ENCODE peak calls at places on chromosome 19, in seven cellular contexts. Q is colonic mucosa, T is stomach, A is AG04450, B is heart left ventricle, E is transverse colon, V is uterus. J is an unnamed sample.

GRCh38 chr19:38702278-38702677 is 42.0 kb downstream of the CAPN12 start:
- DNase-seq in Q (no peak), T (no peak), A (no peak), B (no peak), E (no peak), V (no peak), J (no peak)

GRCh38 chr19:29014857-29015436 is 198.0 kb downstream of the UQCRFS1 start:
- DNase-seq in Q (no peak), T (no peak), A (no peak), B (no peak), E (no peak), V (no peak), J (no peak)

GRCh38 chr19:40674291-40674690 is 16.2 kb downstream of the NUMBL start:
- DNase-seq in Q (no peak), T (no peak), A (no peak), B (no peak), E (no peak), V (no peak), J (no peak)

GRCh38 chr19:55678121-55678671 is 3.2 kb downstream of the EPN1 start:
- DNase-seq in Q (no peak), T (peak; percentile 43), A (no peak), B (no peak), E (peak; percentile 70), V (no peak), J (no peak)

GRCh38 chr19:3374369-3375112 is 8.2 kb downstream of the NFIC start:
- DNase-seq in Q (no peak), T (peak; percentile 84), A (no peak), B (no peak), E (no peak), V (peak; percentile 57), J (no peak)

GRCh38 chr19:9906475-9907087 is 29.7 kb downstream of the OLFM2 start:
- DNase-seq in Q (no peak), T (no peak), A (no peak), B (no peak), E (no peak), V (no peak), J (no peak)

GRCh38 chr19:17719730-17720486 is 628 bp downstream of the MAP1S start:
- DNase-seq in Q (peak; percentile 60), T (peak; percentile 73), A (no peak), B (peak; percentile 64), E (peak; percentile 65), V (no peak), J (no peak)

GRCh38 chr19:14361824-14362223 is 19.4 kb upstream of the ADGRE5 start:
- DNase-seq in Q (no peak), T (no peak), A (no peak), B (no peak), E (no peak), V (peak; percentile 62), J (no peak)

GRCh38 chr19:40519352-40520322 is 52.8 kb downstream of the SPTBN4 start:
- DNase-seq in Q (peak; percentile 27), T (peak; percentile 26), A (no peak), B (no peak), E (no peak), V (no peak), J (no peak)

GRCh38 chr19:10461047-10461949 is 41.0 kb downstream of the PDE4A start:
- DNase-seq in Q (peak; percentile 98), T (peak; percentile 88), A (peak; percentile 77), B (peak; percentile 97), E (peak; percentile 96), V (peak; percentile 96), J (peak; percentile 83)

GRCh38 chr19:18141031-18141430 is 11.9 kb upstream of the PIK3R2 start:
- DNase-seq in Q (no peak), T (no peak), A (no peak), B (no peak), E (no peak), V (no peak), J (no peak)

GRCh38 chr19:3881272-3882040 is 971 bp downstream of the ATCAY start:
- DNase-seq in Q (no peak), T (no peak), A (no peak), B (no peak), E (no peak), V (no peak), J (no peak)

GRCh38 chr19:56687036-56687435 is 15.5 kb upstream of the ZNF835 start:
- DNase-seq in Q (no peak), T (no peak), A (no peak), B (no peak), E (no peak), V (no peak), J (no peak)

GRCh38 chr19:13176345-13176744 is 26.1 kb downstream of the IER2 start:
- DNase-seq in Q (no peak), T (no peak), A (no peak), B (no peak), E (no peak), V (no peak), J (no peak)

GRCh38 chr19:48614436-48615144 is at the start of gene FAM83E:
- DNase-seq in Q (peak; percentile 98), T (peak; percentile 90), A (no peak), B (no peak), E (peak; percentile 96), V (no peak), J (no peak)

GRCh38 chr19:37077929-37078716 is at the start of gene ZNF420:
- DNase-seq in Q (peak; percentile 91), T (peak; percentile 94), A (peak; percentile 90), B (peak; percentile 96), E (peak; percentile 94), V (peak; percentile 94), J (peak; percentile 91)

GRCh38 chr19:38370299-38370698 is 4.1 kb upstream of the PSMD8 start:
- DNase-seq in Q (no peak), T (no peak), A (no peak), B (no peak), E (no peak), V (no peak), J (no peak)

GRCh38 chr19:927044-927706 is 1.3 kb downstream of the ARID3A start:
- DNase-seq in Q (no peak), T (peak; percentile 55), A (no peak), B (peak; percentile 85), E (peak; percentile 62), V (peak; percentile 75), J (no peak)

GRCh38 chr19:679418-680286 is 3.5 kb downstream of the FSTL3 start:
- DNase-seq in Q (peak; percentile 58), T (peak; percentile 57), A (peak; percentile 48), B (peak; percentile 84), E (peak; percentile 64), V (peak; percentile 55), J (no peak)

GRCh38 chr19:55092423-55093318 is 17.0 kb downstream of the EPS8L1 start:
- DNase-seq in Q (no peak), T (no peak), A (no peak), B (peak; percentile 60), E (no peak), V (no peak), J (no peak)

GRCh38 chr19:21463449-21464105 is 41.8 kb upstream of the ZNF429 start:
- DNase-seq in Q (peak; percentile 70), T (peak; percentile 41), A (no peak), B (no peak), E (peak; percentile 17), V (no peak), J (no peak)

GRCh38 chr19:47450478-47450877 is 21.2 kb downstream of the SLC8A2 start:
- DNase-seq in Q (no peak), T (no peak), A (no peak), B (peak; percentile 15), E (no peak), V (no peak), J (no peak)

GRCh38 chr19:47445937-47446402 is 25.7 kb downstream of the SLC8A2 start:
- DNase-seq in Q (peak; percentile 27), T (peak; percentile 43), A (no peak), B (peak; percentile 63), E (peak; percentile 43), V (peak; percentile 82), J (peak; percentile 81)

GRCh38 chr19:47447470-47448359 is 24.0 kb downstream of the SLC8A2 start:
- DNase-seq in Q (peak; percentile 71), T (peak; percentile 28), A (no peak), B (peak; percentile 63), E (peak; percentile 41), V (peak; percentile 41), J (peak; percentile 27)

GRCh38 chr19:47446534-47447469 is 24.9 kb downstream of the SLC8A2 start:
- DNase-seq in Q (peak; percentile 66), T (peak; percentile 27), A (no peak), B (peak; percentile 40), E (peak; percentile 32), V (peak; percentile 46), J (no peak)

DNA sequence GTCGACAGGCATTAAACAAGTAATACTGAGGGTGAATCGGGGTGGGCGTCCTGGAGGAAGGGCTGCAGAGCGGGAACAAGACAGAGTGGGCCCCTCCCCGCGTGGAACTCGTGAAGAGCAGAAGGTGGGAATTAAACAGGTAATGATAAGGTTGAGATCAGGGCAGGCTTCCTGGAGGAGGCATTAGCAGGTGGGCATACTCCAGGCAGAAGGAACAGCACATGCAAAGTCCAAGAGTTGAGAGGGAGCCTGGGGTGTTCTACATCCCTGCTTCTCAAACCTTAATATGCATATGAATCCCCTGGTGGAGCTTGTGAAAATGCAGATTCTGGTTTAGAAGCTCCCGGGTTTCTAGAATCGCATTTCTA is 23.3 kb downstream of the SLC8A2 start:
- DNase-seq in Q (no peak), T (no peak), A (no peak), B (no peak), E (no peak), V (no peak), J (no peak)
- TF ChIP-seq CTCF in Q (no peak), T (no peak), A (no peak), B (no peak), E (no peak), V (no peak), J (no peak)

GRCh38 chr19:46840157-46840942 is 10.3 kb downstream of the AP2S1 start:
- DNase-seq in Q (no peak), T (peak; percentile 57), A (no peak), B (no peak), E (peak; percentile 51), V (peak; percentile 59), J (peak; percentile 56)
- H3K27ac ChIP-seq in Q (peak overlapping the region; percentile 60), T (peak overlapping the region; percentile 79), A (no peak overlapping the region), B (peak overlapping the region; percentile 69), E (peak overlapping the region; percentile 78), V (peak overlapping the region; percentile 39), J (no peak overlapping the region)

GRCh38 chr19:16337809-16338469 is 13.3 kb downstream of the KLF2 start:
- DNase-seq in Q (no peak), T (no peak), A (no peak), B (no peak), E (no peak), V (no peak), J (no peak)
- H3K4me3 ChIP-seq in Q (no peak overlapping the region), T (no peak overlapping the region), A (no peak overlapping the region), B (no peak overlapping the region), E (no peak overlapping the region), V (no peak overlapping the region), J (peak overlapping the region; percentile 38)

GRCh38 chr19:45403272-45403671 is 1.6 kb downstream of the PPP1R13L start:
- DNase-seq in Q (no peak), T (no peak), A (no peak), B (no peak), E (no peak), V (no peak), J (no peak)

GRCh38 chr19:45402469-45403070 is 2.3 kb downstream of the PPP1R13L start:
- DNase-seq in Q (peak; percentile 72), T (peak; percentile 31), A (no peak), B (peak; percentile 76), E (peak; percentile 67), V (no peak), J (peak; percentile 27)

GRCh38 chr19:45404557-45405434 is at the start of gene PPP1R13L:
- DNase-seq in Q (peak; percentile 92), T (peak; percentile 92), A (no peak), B (peak; percentile 92), E (peak; percentile 94), V (peak; percentile 76), J (peak; percentile 29)

GRCh38 chr19:45405435-45406164 is 731 bp upstream of the PPP1R13L start:
- DNase-seq in Q (peak; percentile 94), T (peak; percentile 91), A (no peak), B (peak; percentile 93), E (peak; percentile 92), V (peak; percentile 91), J (peak; percentile 72)

GRCh38 chr19:45403781-45404556 is 900 bp downstream of the PPP1R13L start:
- DNase-seq in Q (peak; percentile 82), T (peak; percentile 73), A (no peak), B (peak; percentile 77), E (peak; percentile 82), V (no peak), J (no peak)
- TF ChIP-seq CTCF in Q (peak; percentile 41), T (peak; percentile 50), A (peak; percentile 59), B (peak; percentile 54), E (peak; percentile 35), V (no peak), J (peak; percentile 57)